ENCODE peak calls at places on chromosome 21, in four cellular contexts. H is mesendoderm, B is H1, N is H9. Y is an unnamed sample.
A peak's percentile ranks its signal among the peaks of the same experiment; 100 is the strongest.

GRCh38 chr21:36260802-36261201 is 59.2 kb upstream of the MORC3 start:
- DNase-seq in H (no peak), B (no peak), N (no peak), Y (no peak)

GRCh38 chr21:15207231-15207630 is 142.4 kb upstream of the NRIP1 start:
- DNase-seq in H (no peak), B (no peak), N (no peak), Y (no peak)

GRCh38 chr21:26506951-26507350 is 66.1 kb downstream of the CYYR1 start:
- DNase-seq in H (no peak), B (no peak), N (no peak), Y (no peak)

GRCh38 chr21:43269461-43269860 is 100.7 kb downstream of the CRYAA start:
- DNase-seq in H (peak; percentile 60), B (no peak), N (peak; percentile 69), Y (peak; percentile 3)

GRCh38 chr21:16074950-16075489 is 345.2 kb downstream of the USP25 start:
- DNase-seq in H (no peak), B (no peak), N (no peak), Y (no peak)

GRCh38 chr21:43943512-43944110 is 68.5 kb upstream of the TRAPPC10 start:
- DNase-seq in H (no peak), B (no peak), N (no peak), Y (no peak)

GRCh38 chr21:25615880-25616279 is 8.6 kb upstream of the MRPL39 start:
- DNase-seq in H (no peak), B (no peak), N (no peak), Y (no peak)

GRCh38 chr21:34112316-34113033 is 39.1 kb downstream of the MRPS6 start:
- DNase-seq in H (no peak), B (no peak), N (no peak), Y (no peak)

GRCh38 chr21:39633770-39634181 is 21.0 kb downstream of the B3GALT5 start:
- DNase-seq in H (no peak), B (no peak), N (no peak), Y (no peak)

GRCh38 chr21:39136711-39137110 is 46.5 kb downstream of the PSMG1 start:
- DNase-seq in H (no peak), B (no peak), N (no peak), Y (peak; percentile 86)

GRCh38 chr21:15063821-15064575 is 802 bp downstream of the NRIP1 start:
- DNase-seq in H (peak; percentile 67), B (no peak), N (peak; percentile 46), Y (peak; percentile 46)

GRCh38 chr21:16420086-16420724 is 690.4 kb downstream of the USP25 start:
- DNase-seq in H (no peak), B (no peak), N (no peak), Y (peak; percentile 15)

GRCh38 chr21:34545079-34545884 is 33.3 kb upstream of the KCNE1 start:
- DNase-seq in H (peak; percentile 68), B (no peak), N (no peak), Y (peak; percentile 77)

GRCh38 chr21:17668479-17668878 is 55.8 kb upstream of the BTG3 start:
- DNase-seq in H (no peak), B (no peak), N (no peak), Y (no peak)

GRCh38 chr21:46347791-46348381 is 23.9 kb downstream of the PCNT start:
- DNase-seq in H (no peak), B (no peak), N (no peak), Y (no peak)

GRCh38 chr21:15206514-15206913 is 141.7 kb upstream of the NRIP1 start:
- DNase-seq in H (no peak), B (no peak), N (no peak), Y (peak; percentile 26)

GRCh38 chr21:17428484-17428869 is 84.4 kb upstream of the CXADR start:
- DNase-seq in H (no peak), B (no peak), N (no peak), Y (no peak)

GRCh38 chr21:15894596-15894995 is 164.8 kb downstream of the USP25 start:
- DNase-seq in H (no peak), B (no peak), N (no peak), Y (peak; percentile 14)

GRCh38 chr21:46634966-46635323 is 529 bp upstream of the PRMT2 start:
- DNase-seq in H (peak; percentile 87), B (peak; percentile 53), N (no peak), Y (peak; percentile 42)

GRCh38 chr21:46203203-46203600 is 18.9 kb upstream of the SPATC1L start:
- DNase-seq in H (no peak), B (no peak), N (no peak), Y (no peak)

GRCh38 chr21:17492415-17493168 is 20.3 kb upstream of the CXADR start:
- DNase-seq in H (peak; percentile 91), B (no peak), N (no peak), Y (no peak)

GRCh38 chr21:45074818-45075605 is 632 bp downstream of the ADARB1 start:
- DNase-seq in H (peak; percentile 52), B (no peak), N (peak; percentile 50), Y (no peak)

GRCh38 chr21:45074048-45074817 is at the start of gene ADARB1:
- DNase-seq in H (peak; percentile 78), B (no peak), N (peak; percentile 76), Y (peak; percentile 24)

GRCh38 chr21:45075606-45076244 is 1.3 kb downstream of the ADARB1 start:
- DNase-seq in H (no peak), B (no peak), N (no peak), Y (no peak)

GRCh38 chr21:45078371-45078770 is 4.0 kb downstream of the ADARB1 start:
- DNase-seq in H (no peak), B (no peak), N (peak; percentile 17), Y (no peak)

DNA sequence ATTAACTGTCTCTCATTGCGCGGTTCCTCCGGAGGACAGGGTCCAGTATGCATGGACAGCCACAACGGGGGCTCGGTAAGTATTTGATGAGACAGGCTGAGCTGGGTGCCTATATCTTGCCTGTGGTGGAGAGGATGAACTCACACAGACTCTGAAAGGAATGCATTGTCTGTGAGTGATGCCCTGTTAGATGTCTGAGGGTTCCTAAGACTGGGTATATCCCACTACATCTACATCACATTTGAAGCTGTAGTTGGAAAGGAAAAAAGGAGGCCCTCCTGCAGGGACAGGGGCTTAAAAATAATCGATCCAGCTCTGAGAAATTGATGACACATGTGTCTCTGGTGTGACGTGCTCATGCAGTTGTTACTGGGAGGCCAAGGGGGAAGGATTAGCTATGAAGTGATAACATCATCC is 1.9 kb downstream of the ADARB1 start:
- DNase-seq in H (peak; percentile 32), B (no peak), N (peak; percentile 15), Y (no peak)
- H3K79me2 ChIP-seq in H (no peaks in the 10 kb centered on the region), B (peaks cover 4% of the 10 kb centered on the region), N (no peaks in the 10 kb centered on the region), Y (peaks cover 8% of the 10 kb centered on the region)

DNA sequence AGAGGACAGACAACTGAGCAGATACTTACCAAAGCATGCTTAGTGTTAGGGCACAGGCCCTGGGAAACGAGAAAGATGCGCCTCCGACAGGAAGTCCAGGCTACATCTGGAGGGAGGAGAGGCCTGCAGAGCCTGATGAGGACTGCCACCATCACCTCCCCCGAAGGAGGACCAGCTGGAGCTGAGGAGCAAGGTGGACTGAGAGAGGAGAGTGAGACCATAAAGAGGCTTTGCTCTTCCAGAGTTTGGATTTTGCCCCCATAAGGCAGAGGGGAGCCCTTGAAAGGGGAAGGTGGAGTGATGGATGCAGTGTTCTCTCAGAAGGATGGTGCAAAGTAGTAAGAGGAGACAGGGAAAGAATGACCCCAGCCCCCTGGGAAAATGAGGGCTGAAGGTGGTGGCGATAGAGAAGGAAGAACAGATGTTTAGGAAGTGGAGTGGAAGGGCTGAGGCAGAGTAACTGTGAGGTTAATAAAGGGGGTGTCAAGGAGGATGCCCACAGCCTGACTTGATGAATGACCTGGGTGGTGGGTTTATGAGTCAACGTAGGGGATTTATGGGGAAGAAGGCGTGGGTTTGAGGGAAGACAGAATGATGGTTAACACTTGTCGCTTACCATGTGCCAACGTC is 1.1 kb upstream of the SCAF4 start:
- DNase-seq in H (peak; percentile 63), B (no peak), N (peak; percentile 41), Y (no peak)
- H4K8ac ChIP-seq in H (peak overlapping the region; percentile 70), B (no peak overlapping the region), N (no peak overlapping the region), Y (peak overlapping the region; percentile 1)

GRCh38 chr21:31667639-31668038 is 8.1 kb downstream of the SOD1 start:
- DNase-seq in H (peak; percentile 29), B (no peak), N (no peak), Y (no peak)

GRCh38 chr21:31666445-31667010 is 7.0 kb downstream of the SOD1 start:
- DNase-seq in H (peak; percentile 31), B (no peak), N (no peak), Y (no peak)

GRCh38 chr21:31667141-31667540 is 7.6 kb downstream of the SOD1 start:
- DNase-seq in H (no peak), B (no peak), N (no peak), Y (no peak)

GRCh38 chr21:31670065-31670464 is 10.6 kb downstream of the SOD1 start:
- DNase-seq in H (no peak), B (no peak), N (no peak), Y (no peak)

GRCh38 chr21:31668651-31669491 is 9.4 kb downstream of the SOD1 start:
- DNase-seq in H (no peak), B (no peak), N (no peak), Y (no peak)
- H3K79me2 ChIP-seq in H (peaks cover 5% of the 10 kb centered on the region), B (peaks cover 10% of the 10 kb centered on the region), N (no peaks in the 10 kb centered on the region), Y (no peaks in the 10 kb centered on the region)

GRCh38 chr21:37413553-37414291 is 47.1 kb downstream of the DYRK1A start:
- DNase-seq in H (no peak), B (no peak), N (no peak), Y (no peak)

GRCh38 chr21:37415938-37416337 is 49.4 kb downstream of the DYRK1A start:
- DNase-seq in H (no peak), B (no peak), N (no peak), Y (no peak)

GRCh38 chr21:37414292-37415253 is 48.0 kb downstream of the DYRK1A start:
- DNase-seq in H (no peak), B (no peak), N (no peak), Y (no peak)

GRCh38 chr21:37410639-37411038 is 44.1 kb downstream of the DYRK1A start:
- DNase-seq in H (no peak), B (no peak), N (no peak), Y (no peak)

DNA sequence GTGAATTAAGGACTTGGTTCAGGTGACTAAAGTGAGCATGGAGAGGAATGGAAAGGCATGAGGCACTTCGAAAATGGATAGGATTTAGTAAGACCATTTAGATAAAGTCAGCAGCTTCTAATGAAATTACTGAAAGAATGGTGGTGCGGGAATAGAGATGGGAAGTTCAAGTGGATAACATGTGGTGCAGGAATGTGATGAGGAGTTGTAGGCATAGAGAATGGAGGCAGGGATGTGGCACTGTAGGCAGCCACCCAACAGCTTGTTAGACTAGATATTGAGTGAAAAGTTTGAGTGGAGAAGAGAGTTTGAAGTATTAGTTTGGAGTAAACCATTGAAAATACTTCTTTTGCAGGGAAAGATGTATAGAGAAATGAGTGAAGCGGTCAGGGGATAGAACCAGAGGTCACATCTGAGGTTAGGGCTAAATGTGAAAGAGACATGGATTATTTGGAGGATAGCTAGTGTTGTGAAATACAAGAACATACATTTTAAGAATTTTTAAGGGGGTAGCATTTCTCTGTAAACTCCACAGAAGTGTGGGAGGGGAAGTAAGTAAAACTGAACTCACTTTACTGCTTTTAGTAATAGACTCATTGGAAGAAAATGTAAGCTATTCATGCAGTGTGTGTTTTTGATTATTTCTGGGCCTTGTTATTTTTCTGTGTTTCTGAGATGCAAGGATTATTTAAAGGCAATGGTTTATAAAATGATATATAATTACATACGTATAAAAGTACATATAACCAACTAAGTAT is 46.2 kb downstream of the DYRK1A start:
- DNase-seq in H (peak; percentile 51), B (no peak), N (no peak), Y (no peak)
- H4K8ac ChIP-seq in H (no peak overlapping the region), B (no peak overlapping the region), N (no peak overlapping the region), Y (no peak overlapping the region)